ENCODE peak calls at places on chromosomes 13 and 19, in four cellular contexts. K, X, E and M are unnamed samples.

GRCh38 chr13:59441596-59442280 is 722.0 kb downstream of the DIAPH3 start:
- DNase-seq in K (no peak), X (no peak), E (no peak), M (no peak)

GRCh38 chr13:26220575-26220974 is 1.5 kb downstream of the RNF6 start:
- DNase-seq in K (no peak), X (no peak), E (no peak), M (no peak)

GRCh38 chr13:66675620-66676019 is 554.5 kb downstream of the PCDH9 start:
- DNase-seq in K (no peak), X (no peak), E (no peak), M (no peak)

GRCh38 chr13:108249150-108249549 is 20.4 kb upstream of the TNFSF13B start:
- DNase-seq in K (no peak), X (no peak), E (no peak), M (no peak)

GRCh38 chr19:14097532-14098151 is 7.1 kb upstream of the SAMD1 start:
- DNase-seq in K (no peak), X (no peak), E (no peak), M (no peak)

GRCh38 chr19:1016647-1017114 is 4.2 kb downstream of the TMEM259 start:
- DNase-seq in K (no peak), X (peak; percentile 70), E (no peak), M (peak; percentile 95)

GRCh38 chr13:20728579-20729300 is 25.2 kb downstream of the IL17D start:
- DNase-seq in K (no peak), X (no peak), E (no peak), M (no peak)

GRCh38 chr19:11538232-11539036 is at the start of gene CNN1:
- DNase-seq in K (no peak), X (peak; percentile 93), E (peak; percentile 80), M (no peak)

GRCh38 chr13:44573071-44573470 is 3.1 kb downstream of the TSC22D1 start:
- DNase-seq in K (no peak), X (no peak), E (no peak), M (no peak)

GRCh38 chr13:59318320-59318930 is 845.3 kb downstream of the DIAPH3 start:
- DNase-seq in K (peak; percentile 22), X (peak; percentile 16), E (peak; percentile 14), M (peak; percentile 4)

GRCh38 chr19:54232552-54232934 is 9.7 kb upstream of the LILRB3 start:
- DNase-seq in K (no peak), X (no peak), E (no peak), M (no peak)

GRCh38 chr19:32580353-32580900 is 563 bp upstream of the PDCD5 start:
- DNase-seq in K (no peak), X (no peak), E (no peak), M (no peak)

GRCh38 chr19:3175761-3176714 is 2.5 kb upstream of the S1PR4 start:
- DNase-seq in K (no peak), X (no peak), E (no peak), M (no peak)

GRCh38 chr19:13172335-13173128 is 22.3 kb downstream of the IER2 start:
- DNase-seq in K (peak; percentile 82), X (peak; percentile 90), E (peak; percentile 84), M (peak; percentile 77)

GRCh38 chr13:91592050-91593014 is 193.9 kb downstream of the GPC5 start:
- DNase-seq in K (no peak), X (no peak), E (no peak), M (no peak)

GRCh38 chr19:54586397-54586796 is 7.0 kb upstream of the LILRA1 start:
- DNase-seq in K (no peak), X (no peak), E (no peak), M (no peak)

GRCh38 chr13:99191336-99191899 is 9.2 kb upstream of the UBAC2 start:
- DNase-seq in K (no peak), X (no peak), E (no peak), M (no peak)